ENCODE peak calls at places on chromosomes 16 and 17, in four cellular contexts. B is HCT116, H is K562, J is SK-N-SH. Z is an unnamed sample.

GRCh38 chr17:10790491-10791401 is 13.2 kb downstream of the TMEM238L start:
- DNase-seq in B (no peak), J (no peak), H (peak; percentile 7), Z (no peak)

GRCh38 chr17:80512233-80512632 is 32.4 kb upstream of the RPTOR start:
- DNase-seq in J (no peak), H (no peak), B (no peak), Z (no peak)

GRCh38 chr17:74961657-74962360 is 10.8 kb downstream of the HID1 start:
- DNase-seq in J (peak; percentile 96), H (peak; percentile 85), B (peak; percentile 80), Z (peak; percentile 96)

GRCh38 chr16:57734925-57735754 is 430 bp upstream of the KATNB1 start:
- DNase-seq in H (peak; percentile 100), J (peak; percentile 98), B (peak; percentile 100), Z (peak; percentile 100)

GRCh38 chr16:22007159-22007508 is 777 bp upstream of the MOSMO start:
- DNase-seq in H (no peak), B (no peak), J (peak; percentile 45), Z (no peak)

GRCh38 chr17:79740413-79740812 is 9.7 kb downstream of the ENPP7 start:
- DNase-seq in B (no peak), J (peak; percentile 58), H (no peak), Z (no peak)

GRCh38 chr16:22665803-22666202 is 148.2 kb upstream of the HS3ST2 start:
- DNase-seq in J (no peak), H (no peak), B (no peak), Z (no peak)

GRCh38 chr16:51034481-51035109 is 116.5 kb downstream of the SALL1 start:
- DNase-seq in H (no peak), B (no peak), J (no peak), Z (no peak)

GRCh38 chr16:56513972-56514371 is 5.9 kb downstream of the BBS2 start:
- DNase-seq in B (peak; percentile 72), J (peak; percentile 37), H (peak; percentile 50), Z (peak; percentile 16)

GRCh38 chr17:76688165-76688622 is 22.6 kb downstream of the MXRA7 start:
- DNase-seq in J (no peak), B (no peak), H (no peak), Z (no peak)

GRCh38 chr16:22659933-22660332 is 149.2 kb downstream of the NPIPB5 start:
- DNase-seq in J (no peak), B (no peak), H (no peak), Z (peak; percentile 82)

GRCh38 chr17:42221886-42222745 is 27.8 kb upstream of the GHDC start:
- DNase-seq in H (peak; percentile 59), B (peak; percentile 7), J (peak; percentile 77), Z (peak; percentile 39)

GRCh38 chr16:1288813-1289479 is 20.5 kb upstream of the UBE2I start:
- DNase-seq in J (no peak), B (no peak), H (no peak), Z (no peak)

GRCh38 chr16:64159986-64160385 is 961.9 kb downstream of the CDH11 start:
- DNase-seq in B (no peak), H (no peak), J (no peak), Z (no peak)

GRCh38 chr16:48499822-48500440 is 110.0 kb downstream of the N4BP1 start:
- DNase-seq in H (no peak), J (peak; percentile 56), B (no peak), Z (peak; percentile 47)

GRCh38 chr16:66651965-66652364 is 44.6 kb downstream of the CMTM4 start:
- DNase-seq in J (no peak), B (no peak), H (no peak), Z (no peak)

GRCh38 chr16:73125860-73126259 is 77.9 kb upstream of the ZFHX3 start:
- DNase-seq in H (no peak), B (no peak), J (no peak), Z (no peak)

GRCh38 chr16:73122604-73123386 is 74.9 kb upstream of the ZFHX3 start:
- DNase-seq in H (no peak), B (no peak), J (no peak), Z (no peak)

GRCh38 chr16:73124665-73125064 is 76.7 kb upstream of the ZFHX3 start:
- DNase-seq in B (no peak), H (no peak), J (no peak), Z (no peak)

GRCh38 chr16:73126453-73126853 is 78.5 kb upstream of the ZFHX3 start:
- DNase-seq in H (no peak), J (no peak), B (no peak), Z (no peak)

GRCh38 chr16:73124097-73124652 is 76.2 kb upstream of the ZFHX3 start:
- DNase-seq in B (no peak), J (no peak), H (no peak), Z (no peak)
- TF ChIP-seq JUND in B (no peak), J (no peak), H (no peak), Z (no peak)

DNA sequence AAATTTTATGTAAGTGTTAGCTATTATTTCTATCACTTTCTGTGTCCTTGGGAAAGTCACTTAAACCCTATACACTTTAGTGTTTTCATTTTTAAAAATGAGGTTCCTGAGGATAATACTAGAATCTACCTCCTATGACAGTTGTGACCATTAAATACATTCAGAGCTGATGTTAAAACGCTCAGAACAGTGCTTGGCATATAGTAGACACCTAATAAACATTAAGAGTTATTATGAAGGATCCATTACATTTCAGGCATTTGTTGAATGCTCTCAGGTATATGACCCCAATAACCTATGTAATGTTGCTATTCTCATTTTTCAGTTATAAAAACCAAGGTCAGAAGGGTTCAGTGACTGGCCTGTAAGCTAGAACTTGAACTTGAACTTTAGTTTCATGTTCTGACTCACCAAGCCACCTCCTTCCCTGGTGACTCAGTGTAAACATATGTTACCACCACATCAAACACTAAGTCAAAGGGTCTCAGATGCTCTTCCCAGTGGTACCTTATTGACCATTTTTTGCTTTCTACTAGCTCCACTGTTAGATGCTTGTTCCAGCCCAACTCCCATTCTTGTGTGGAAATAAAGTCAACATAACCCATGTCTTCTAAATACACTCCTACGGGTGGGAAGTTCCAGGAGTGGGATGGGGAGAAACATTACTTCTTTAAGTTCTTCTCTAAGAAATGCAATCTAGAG is 47.6 kb downstream of the HSD17B2 start:
- DNase-seq in H (no peak), B (peak; percentile 13), J (no peak), Z (no peak)
- TF ChIP-seq JUND in H (no peak), B (peak; percentile 85), J (no peak), Z (no peak)

GRCh38 chr17:68711858-68712257 is 110.7 kb upstream of the FAM20A start:
- DNase-seq in H (no peak), B (no peak), J (no peak), Z (no peak)

GRCh38 chr17:68710976-68711375 is 109.8 kb upstream of the FAM20A start:
- DNase-seq in H (no peak), B (no peak), J (no peak), Z (no peak)

GRCh38 chr17:68709461-68709860 is 108.3 kb upstream of the FAM20A start:
- DNase-seq in H (no peak), B (no peak), J (no peak), Z (no peak)

GRCh38 chr17:68707032-68707431 is 105.9 kb upstream of the FAM20A start:
- DNase-seq in B (no peak), H (no peak), J (no peak), Z (no peak)

GRCh38 chr17:68709995-68710780 is 109.0 kb upstream of the FAM20A start:
- DNase-seq in J (peak; percentile 40), B (no peak), H (no peak), Z (no peak)
- TF ChIP-seq JUND in J (no peak), B (no peak), H (no peak), Z (no peak)

DNA sequence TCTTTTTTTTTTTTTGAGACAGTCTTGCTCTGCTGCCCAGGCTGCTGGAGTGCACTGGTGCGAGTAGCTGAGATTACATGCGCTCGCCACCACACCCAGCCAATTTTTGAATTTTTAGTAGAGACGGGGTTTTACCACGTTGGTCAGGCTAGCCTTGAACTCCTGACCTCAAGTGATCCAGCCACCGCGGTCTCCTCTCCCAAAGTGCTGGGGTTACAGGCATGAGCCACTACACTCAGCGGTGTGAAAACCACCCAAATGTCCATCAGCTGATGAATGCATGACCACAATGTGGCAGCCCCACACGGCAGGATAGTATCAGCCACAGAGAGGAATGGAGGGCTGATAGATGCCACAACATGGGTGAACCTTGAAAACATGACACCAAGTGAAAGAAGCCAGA is 2.1 kb downstream of the P2RX5 start:
- DNase-seq in J (no peak), B (no peak), H (no peak), Z (no peak)
- TF ChIP-seq JUND in J (no peak), B (no peak), H (no peak), Z (no peak)

GRCh38 chr17:19904924-19905323 is 37.2 kb upstream of the ULK2 start:
- DNase-seq in B (no peak), J (no peak), H (no peak), Z (no peak)

GRCh38 chr17:19911033-19911432 is 43.3 kb upstream of the ULK2 start:
- DNase-seq in B (no peak), H (no peak), J (no peak), Z (no peak)

GRCh38 chr17:19904412-19904811 is 36.7 kb upstream of the ULK2 start:
- DNase-seq in H (no peak), B (no peak), J (no peak), Z (no peak)

GRCh38 chr17:19900809-19901208 is 33.1 kb upstream of the ULK2 start:
- DNase-seq in B (no peak), J (no peak), H (no peak), Z (peak; percentile 47)

DNA sequence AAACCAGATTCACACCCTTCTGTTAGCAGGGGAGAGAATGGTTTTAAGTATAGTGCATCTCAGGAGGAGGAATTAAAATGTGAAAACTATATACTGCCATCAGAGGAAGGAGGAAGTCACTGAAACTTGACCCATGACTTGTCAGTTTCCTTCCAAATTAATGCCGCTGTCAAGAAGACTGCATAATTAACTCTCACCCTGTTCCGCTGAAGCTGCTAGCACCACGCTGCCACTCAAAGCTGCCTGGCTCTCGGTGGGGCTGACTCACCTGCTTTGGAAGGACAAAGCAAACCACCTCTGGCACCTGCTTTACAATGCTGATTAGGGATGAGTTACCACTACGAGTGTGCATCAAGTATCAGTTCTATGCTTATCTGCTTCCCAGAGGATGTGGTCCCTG is 37.8 kb upstream of the ULK2 start:
- DNase-seq in B (no peak), J (no peak), H (no peak), Z (no peak)
- TF ChIP-seq JUND in B (no peak), J (no peak), H (no peak), Z (no peak)

DNA sequence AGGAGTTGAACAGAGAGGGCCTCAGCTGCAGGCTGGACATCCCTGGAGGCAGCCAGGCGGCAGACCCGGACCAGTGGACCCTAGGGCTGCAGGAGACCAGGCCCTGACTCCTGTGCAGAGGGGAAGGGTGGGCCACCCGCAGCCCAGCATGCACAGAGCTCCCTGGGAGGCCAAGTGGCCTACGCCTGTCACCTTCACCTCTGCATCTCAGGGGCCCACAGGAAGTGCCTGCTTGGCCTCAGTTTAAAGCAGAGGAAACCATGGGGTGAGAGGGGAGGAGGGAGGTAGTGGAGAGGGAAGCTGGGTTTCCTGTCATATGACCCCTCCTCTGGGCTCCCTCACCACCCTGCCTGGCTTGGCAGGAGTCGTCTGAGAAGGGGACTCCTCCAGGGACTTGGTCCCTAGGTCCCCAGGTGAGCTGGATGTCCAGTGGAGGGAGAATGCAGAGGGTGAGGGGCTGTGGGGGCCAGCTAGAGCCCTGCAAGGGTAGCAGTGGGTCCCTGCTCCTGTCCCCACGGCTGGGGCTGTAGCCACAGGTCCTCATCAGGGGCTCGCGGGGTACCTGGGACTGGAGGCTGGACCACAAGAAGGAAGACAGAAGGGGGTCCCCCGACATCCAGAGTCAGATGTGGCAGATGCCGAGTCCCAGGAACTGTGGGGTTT is at the start of gene TMC8:
- DNase-seq in B (no peak), H (peak; percentile 47), J (peak; percentile 56), Z (no peak)
- TF ChIP-seq JUND in B (no peak), H (no peak), J (no peak), Z (no peak)

GRCh38 chr17:67280279-67280678 is 35.3 kb upstream of the HELZ start:
- DNase-seq in B (no peak), J (no peak), H (no peak), Z (peak; percentile 89)
- TF ChIP-seq JUND in B (no peak), J (no peak), H (no peak), Z (no peak)